ENCODE peak calls at places on chromosomes 7 and 10, in six cellular contexts. J is NCI-H1417; L is naive thymus-derived CD4-positive, alpha-beta T cell; Q is heart left ventricle; F is T-helper 1 cell; V is M059J. X is an unnamed sample.

GRCh38 chr10:113648478-113648877 is 15.4 kb downstream of the NRAP start:
- DNase-seq in J (no peak), L (no peak), Q (peak), F (no peak), V (peak), X (no peak)

GRCh38 chr7:108515013-108515412 is 10.9 kb downstream of the PNPLA8 start:
- DNase-seq in J (no peak), L (no peak), Q (no peak), F (no peak), V (no peak), X (no peak)

GRCh38 chr7:44307301-44307900 is 18.0 kb downstream of the CAMK2B start:
- DNase-seq in J (no peak), L (no peak), Q (no peak), F (no peak), V (peak), X (no peak)

GRCh38 chr7:102866480-102866879 is 46.3 kb upstream of the LRRC17 start:
- DNase-seq in J (no peak), L (no peak), Q (no peak), F (no peak), V (no peak), X (no peak)

GRCh38 chr7:66629659-66630058 is 978 bp downstream of the KCTD7 start:
- DNase-seq in J (no peak), L (no peak), Q (no peak), F (no peak), V (no peak), X (no peak)

GRCh38 chr10:28020080-28020860 is 21.4 kb upstream of the ODAD2 start:
- DNase-seq in J (no peak), L (no peak), Q (no peak), F (no peak), V (no peak), X (no peak)

GRCh38 chr7:128743112-128743772 is 4.1 kb downstream of the CALU start:
- DNase-seq in J (no peak), L (no peak), Q (no peak), F (no peak), V (no peak), X (no peak)

GRCh38 chr10:84543077-84543476 is 214.7 kb downstream of the CCSER2 start:
- DNase-seq in J (no peak), L (no peak), Q (no peak), F (no peak), V (no peak), X (no peak)

GRCh38 chr7:129948338-129948737 is 4.4 kb downstream of the UBE2H start:
- DNase-seq in J (no peak), L (no peak), Q (no peak), F (no peak), V (no peak), X (no peak)